ENCODE peak calls at places on chromosomes 3 and 15, in six cellular contexts. K is astrocyte of the cerebellum; M is CD8-positive, alpha-beta memory T cell; Q is heart left ventricle; R is HepG2; I is AG09309. U is an unnamed sample.

GRCh38 chr3:127836004-127836882 is 13.9 kb upstream of the MGLL start:
- DNase-seq in K (no peak), M (no peak), Q (no peak), R (no peak), I (no peak), U (no peak)

GRCh38 chr3:100004931-100005330 is 109.4 kb downstream of the FILIP1L start:
- DNase-seq in K (no peak), M (no peak), Q (peak), R (no peak), I (no peak), U (no peak)

GRCh38 chr3:105836533-105836932 is 32.3 kb downstream of the CBLB start:
- DNase-seq in K (no peak), M (no peak), Q (no peak), R (peak), I (peak), U (peak)

GRCh38 chr3:53566450-53567145 is 72.2 kb downstream of the CACNA1D start:
- DNase-seq in K (no peak), M (no peak), Q (no peak), R (no peak), I (no peak), U (no peak)

GRCh38 chr3:117629505-117629904 is 919.9 kb downstream of the TUSC7 start:
- DNase-seq in K (no peak), M (no peak), Q (no peak), R (no peak), I (no peak), U (no peak)

GRCh38 chr3:24264748-24265158 is 229.9 kb downstream of the THRB start:
- DNase-seq in K (peak), M (no peak), Q (no peak), R (peak), I (no peak), U (no peak)

GRCh38 chr3:113000691-113001090 is 9.9 kb downstream of the GTPBP8 start:
- DNase-seq in K (no peak), M (no peak), Q (no peak), R (no peak), I (no peak), U (no peak)

GRCh38 chr3:139325551-139325950 is 18.3 kb upstream of the MRPS22 start:
- DNase-seq in K (no peak), M (no peak), Q (no peak), R (no peak), I (no peak), U (peak)

GRCh38 chr15:42499888-42500609 is 4.6 kb downstream of the SNAP23 start:
- DNase-seq in K (no peak), M (no peak), Q (no peak), R (no peak), I (no peak), U (no peak)

GRCh38 chr3:42799376-42799775 is 4.9 kb downstream of the HIGD1A start:
- DNase-seq in K (no peak), M (no peak), Q (no peak), R (no peak), I (no peak), U (no peak)

GRCh38 chr3:42802876-42803799 is 1.2 kb downstream of the HIGD1A start:
- DNase-seq in K (no peak), M (peak), Q (no peak), R (peak), I (no peak), U (no peak)

GRCh38 chr3:42801048-42801620 is 3.2 kb downstream of the HIGD1A start:
- DNase-seq in K (no peak), M (no peak), Q (no peak), R (no peak), I (no peak), U (no peak)

GRCh38 chr3:42803800-42804112 is 534 bp downstream of the HIGD1A start:
- DNase-seq in K (no peak), M (no peak), Q (peak), R (peak), I (no peak), U (no peak)

GRCh38 chr3:42801784-42802183 is 2.5 kb downstream of the HIGD1A start:
- DNase-seq in K (no peak), M (no peak), Q (no peak), R (no peak), I (no peak), U (no peak)
- H3K4me3 ChIP-seq in K (no peak), M (no peak), Q (peak), R (no peak), I (no peak), U (no peak)

GRCh38 chr3:73031573-73032103 is 29.8 kb upstream of the EBLN2 start:
- DNase-seq in K (no peak), M (no peak), Q (no peak), R (no peak), I (no peak), U (no peak)
- H3K4me3 ChIP-seq in K (no peak), M (no peak), Q (no peak), R (no peak), I (no peak), U (no peak)

GRCh38 chr3:39810647-39811161 is 1.3 kb downstream of the MYRIP start:
- DNase-seq in K (no peak), M (no peak), Q (no peak), R (no peak), I (no peak), U (no peak)

GRCh38 chr3:39806820-39807219 is 2.6 kb upstream of the MYRIP start:
- DNase-seq in K (no peak), M (no peak), Q (no peak), R (no peak), I (no peak), U (no peak)

GRCh38 chr3:39809995-39810595 is 686 bp downstream of the MYRIP start:
- DNase-seq in K (no peak), M (no peak), Q (no peak), R (no peak), I (no peak), U (no peak)

GRCh38 chr3:39809181-39809994 is at the start of gene MYRIP:
- DNase-seq in K (no peak), M (no peak), Q (peak), R (peak), I (no peak), U (no peak)

DNA sequence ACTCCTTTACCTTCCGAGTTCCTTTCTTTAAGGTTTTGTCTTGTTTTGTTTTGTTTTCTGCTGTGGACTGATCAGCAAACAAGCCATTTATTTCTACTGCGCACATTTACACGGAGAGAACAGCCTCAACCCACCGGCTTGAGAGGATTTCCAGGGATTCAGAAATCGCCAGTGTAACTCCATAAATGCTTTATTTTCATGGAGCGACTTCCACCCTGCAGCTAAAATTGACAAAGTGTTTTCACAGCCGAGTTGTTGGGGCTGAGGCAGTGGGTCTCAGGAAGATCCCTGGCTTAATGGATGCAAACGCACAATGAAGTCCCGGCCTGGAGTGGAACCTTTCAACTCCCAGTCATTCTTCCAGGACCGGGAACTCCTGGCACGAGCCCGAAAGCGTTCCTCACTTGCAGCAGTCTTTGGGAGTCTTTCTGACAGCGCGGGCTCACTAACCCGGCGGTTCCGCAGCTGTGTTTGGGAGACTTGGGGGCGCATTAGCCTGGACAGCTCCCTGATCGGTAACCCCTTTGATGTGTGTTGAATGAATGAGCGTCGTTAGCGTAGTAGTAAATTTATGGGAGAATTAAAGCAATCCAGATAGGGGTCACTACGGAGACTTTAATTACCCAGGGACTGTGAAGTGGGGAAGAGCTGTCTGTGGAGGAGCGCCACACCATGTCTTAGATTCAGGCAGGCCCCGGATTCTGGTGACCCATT is 785 bp upstream of the MYRIP start:
- DNase-seq in K (no peak), M (no peak), Q (no peak), R (peak), I (no peak), U (no peak)
- H3K4me3 ChIP-seq in K (peak), M (no peak), Q (peak), R (peak), I (peak), U (peak)

DNA sequence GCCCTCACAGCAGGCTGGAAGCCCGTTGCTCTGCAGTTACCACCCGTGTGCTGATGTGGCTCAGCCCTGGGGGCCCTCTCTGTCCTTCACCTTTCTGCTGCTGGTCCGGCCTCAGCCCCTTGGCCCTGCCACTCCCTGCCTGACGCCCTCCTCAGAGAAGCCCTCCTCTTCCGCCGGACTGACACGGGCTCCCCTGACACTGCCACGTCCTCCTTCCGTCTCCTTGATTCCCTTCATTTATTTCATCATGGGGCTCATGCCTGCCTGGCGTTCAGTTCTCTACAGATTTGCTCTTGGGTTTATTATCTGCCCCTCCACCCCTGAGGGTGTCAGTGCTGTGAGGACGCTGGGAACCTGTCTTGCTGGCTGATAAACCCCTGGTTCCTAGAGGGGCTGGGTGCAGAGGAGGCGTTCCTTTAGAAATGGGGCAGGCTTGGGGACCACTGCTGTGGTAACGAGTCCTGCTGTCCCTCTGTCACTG is 19.6 kb downstream of the FBLN2 start:
- DNase-seq in K (no peak), M (no peak), Q (no peak), R (no peak), I (no peak), U (no peak)
- H3K4me3 ChIP-seq in K (no peak), M (no peak), Q (no peak), R (no peak), I (no peak), U (no peak)

GRCh38 chr3:141686477-141687280 is 51.4 kb upstream of the RNF7 start:
- DNase-seq in K (peak), M (peak), Q (peak), R (peak), I (peak), U (peak)
- H3K4me3 ChIP-seq in K (peak), M (peak), Q (peak), R (peak), I (peak), U (peak)

GRCh38 chr15:29345549-29346525 is 76.2 kb upstream of the NSMCE3 start:
- DNase-seq in K (no peak), M (no peak), Q (no peak), R (no peak), I (no peak), U (no peak)
- H3K4me3 ChIP-seq in K (no peak), M (no peak), Q (no peak), R (no peak), I (no peak), U (no peak)

DNA sequence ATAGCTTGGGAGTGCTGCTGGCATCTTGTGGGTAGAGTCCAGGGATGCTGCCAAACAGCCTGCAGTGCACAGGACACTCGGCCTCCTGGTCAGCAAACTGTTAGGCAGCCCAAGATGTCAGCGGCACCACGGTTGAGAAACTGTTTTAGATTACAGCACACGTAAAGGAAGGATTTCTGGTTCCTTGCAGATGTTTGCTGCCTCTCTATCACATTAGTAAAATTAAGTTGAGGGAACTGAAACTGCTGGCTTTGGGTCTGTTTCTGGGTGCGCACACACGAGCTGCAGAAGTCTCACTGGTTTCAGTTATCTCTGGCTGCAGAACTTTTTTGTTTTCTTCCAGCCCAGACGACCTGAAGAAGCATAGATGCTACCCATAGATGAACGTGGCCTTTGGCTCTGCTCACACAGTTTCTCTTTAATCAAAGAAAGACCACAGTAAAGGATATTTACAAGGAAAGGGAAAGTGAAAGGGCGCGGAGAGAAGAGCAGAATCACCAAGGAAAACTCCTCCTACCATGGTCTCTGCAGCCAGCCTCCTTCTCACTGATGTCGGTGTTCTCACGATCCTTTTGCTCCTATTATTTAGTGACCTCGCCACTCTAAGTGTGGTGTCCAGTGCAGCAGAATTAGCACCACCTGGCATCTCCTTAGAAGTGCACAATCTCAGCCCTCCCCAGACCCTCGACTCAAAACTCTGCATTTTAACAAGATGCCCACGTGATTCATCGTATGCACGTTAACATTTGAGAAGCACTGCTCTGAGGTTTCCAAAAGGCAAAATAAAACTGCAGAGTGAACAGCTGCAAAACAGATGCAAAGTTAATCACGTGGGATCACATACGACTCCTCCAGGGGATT is 50.6 kb upstream of the AKAP13 start:
- DNase-seq in K (no peak), M (peak), Q (no peak), R (no peak), I (no peak), U (peak)
- H3K4me3 ChIP-seq in K (peak), M (peak), Q (peak), R (peak), I (peak), U (peak)

GRCh38 chr3:129560931-129561594 is 18.1 kb downstream of the H1-8 start:
- DNase-seq in K (peak), M (no peak), Q (peak), R (no peak), I (peak), U (peak)

GRCh38 chr3:129558076-129558771 is 15.2 kb downstream of the H1-8 start:
- DNase-seq in K (no peak), M (peak), Q (no peak), R (no peak), I (no peak), U (no peak)

GRCh38 chr3:129560269-129560787 is 17.4 kb downstream of the H1-8 start:
- DNase-seq in K (no peak), M (no peak), Q (peak), R (no peak), I (peak), U (no peak)

GRCh38 chr3:129558772-129559564 is 16.0 kb downstream of the H1-8 start:
- DNase-seq in K (no peak), M (no peak), Q (no peak), R (peak), I (peak), U (no peak)

GRCh38 chr3:129559565-129560079 is 16.6 kb downstream of the H1-8 start:
- DNase-seq in K (no peak), M (no peak), Q (no peak), R (no peak), I (no peak), U (no peak)
- H3K4me3 ChIP-seq in K (no peak), M (no peak), Q (no peak), R (no peak), I (no peak), U (no peak)

U was measured in skeletal muscle cell.